ENCODE peak calls at places on chromosomes 13 and 19, in nine cellular contexts. R, C, L, N, H, J, X, Z and S are unnamed samples.

GRCh38 chr19:55581145-55581827 is 638 bp upstream of the ZNF579 start:
- DNase-seq in X (no peak), Z (no peak), J (no peak), N (no peak), C (peak), L (no peak), H (no peak), R (no peak), S (no peak)

GRCh38 chr19:6739884-6740588 is 556 bp downstream of the TRIP10 start:
- DNase-seq in H (no peak), X (peak), L (peak), R (no peak), N (no peak), Z (peak), C (peak), J (no peak), S (no peak)

GRCh38 chr13:108272333-108272732 is 2.8 kb downstream of the TNFSF13B start:
- DNase-seq in J (no peak), C (peak), Z (no peak), X (no peak), L (no peak), N (no peak), H (no peak), R (no peak), S (no peak)

GRCh38 chr19:9159891-9160290 is 18.9 kb upstream of the OR7D2 start:
- DNase-seq in J (no peak), R (no peak), L (no peak), X (no peak), N (no peak), Z (no peak), H (no peak), C (no peak), S (no peak)

GRCh38 chr13:50291611-50292010 is 276.4 kb downstream of the KCNRG start:
- DNase-seq in L (no peak), N (no peak), X (no peak), R (no peak), Z (no peak), J (peak), C (peak), H (no peak), S (no peak)

GRCh38 chr13:113802090-113802531 is 43.1 kb downstream of the TMEM255B start:
- DNase-seq in Z (no peak), L (peak), N (peak), H (peak), C (peak), J (peak), X (peak), R (peak), S (no peak)

GRCh38 chr13:106369091-106369490 is 166.4 kb downstream of the EFNB2 start:
- DNase-seq in R (no peak), Z (no peak), J (peak), H (no peak), X (peak), L (no peak), N (no peak), C (no peak), S (no peak)

GRCh38 chr19:23190341-23190740 is 59.9 kb downstream of the ZNF724 start:
- DNase-seq in L (no peak), J (no peak), R (no peak), X (no peak), H (no peak), C (no peak), N (no peak), Z (no peak), S (no peak)

GRCh38 chr19:32676186-32676894 is 692 bp downstream of the RGS9BP start:
- DNase-seq in N (no peak), R (no peak), L (peak), X (peak), Z (no peak), C (peak), H (no peak), J (no peak), S (peak)

GRCh38 chr19:11435833-11436313 is 438 bp downstream of the PRKCSH start:
- DNase-seq in J (peak), L (no peak), Z (no peak), N (peak), X (no peak), C (peak), H (no peak), R (no peak), S (no peak)

GRCh38 chr19:7988307-7988706 is 17.1 kb downstream of the ELAVL1 start:
- DNase-seq in L (no peak), C (peak), N (no peak), H (no peak), J (no peak), X (no peak), R (no peak), Z (no peak), S (no peak)

GRCh38 chr13:100125946-100126345 is 37.1 kb downstream of the PCCA start:
- DNase-seq in C (no peak), R (no peak), H (no peak), Z (no peak), N (no peak), X (no peak), L (no peak), J (no peak), S (no peak)

GRCh38 chr19:46319620-46320019 is 22.8 kb downstream of the HIF3A start:
- DNase-seq in C (no peak), Z (no peak), N (no peak), L (no peak), H (no peak), R (peak), X (no peak), J (no peak), S (no peak)

GRCh38 chr13:21010621-21011020 is 50.8 kb downstream of the LATS2 start:
- DNase-seq in J (no peak), R (no peak), L (no peak), H (no peak), N (no peak), X (no peak), C (peak), Z (no peak), S (no peak)

GRCh38 chr19:48152552-48152951 is 17.6 kb downstream of the LIG1 start:
- DNase-seq in L (peak), H (peak), R (peak), J (peak), C (peak), N (peak), Z (peak), X (peak), S (peak)

GRCh38 chr19:15673176-15673654 is 328 bp downstream of the CYP4F12 start:
- DNase-seq in L (peak), C (no peak), Z (no peak), N (no peak), R (no peak), H (no peak), J (peak), X (no peak), S (no peak)

GRCh38 chr19:6225232-6225635 is 54.5 kb downstream of the MLLT1 start:
- DNase-seq in L (no peak), C (no peak), J (no peak), H (no peak), N (no peak), X (no peak), Z (no peak), R (no peak), S (no peak)

GRCh38 chr19:927707-928401 is 2.0 kb downstream of the ARID3A start:
- DNase-seq in N (no peak), R (no peak), J (no peak), X (no peak), C (no peak), Z (no peak), H (no peak), L (peak), S (no peak)

GRCh38 chr13:98273824-98274786 is 97.0 kb upstream of the RNF113B start:
- DNase-seq in N (no peak), J (no peak), H (no peak), C (no peak), X (no peak), L (no peak), Z (no peak), R (no peak), S (no peak)

GRCh38 chr13:107585466-107585865 is 629.9 kb downstream of the LIG4 start:
- DNase-seq in H (no peak), Z (no peak), L (no peak), J (no peak), X (no peak), N (no peak), C (peak), R (no peak), S (no peak)

GRCh38 chr13:97321101-97321500 is 99.0 kb downstream of the MBNL2 start:
- DNase-seq in R (no peak), X (no peak), C (no peak), H (no peak), Z (no peak), N (no peak), L (no peak), J (no peak), S (no peak)

GRCh38 chr13:38630780-38631179 is 56.1 kb upstream of the FREM2 start:
- DNase-seq in C (peak), J (peak), N (no peak), R (no peak), H (no peak), Z (no peak), X (no peak), L (no peak), S (no peak)

GRCh38 chr19:56299688-56300087 is 15.0 kb downstream of the ZSCAN5A start:
- DNase-seq in J (no peak), H (no peak), N (no peak), Z (no peak), L (no peak), R (no peak), X (no peak), C (no peak), S (no peak)

GRCh38 chr13:100440756-100441421 is 147.7 kb downstream of the GGACT start:
- DNase-seq in X (no peak), L (no peak), J (peak), H (no peak), N (no peak), C (peak), Z (no peak), R (no peak), S (no peak)

GRCh38 chr13:113410472-113411201 is 42.7 kb downstream of the ADPRHL1 start:
- DNase-seq in X (peak), L (no peak), R (peak), H (peak), Z (peak), N (peak), C (peak), J (no peak), S (peak)

GRCh38 chr13:51942189-51942588 is 69.1 kb downstream of the ATP7B start:
- DNase-seq in H (no peak), Z (no peak), N (no peak), L (no peak), X (no peak), C (no peak), J (no peak), R (no peak), S (no peak)

GRCh38 chr19:34241513-34242337 is 12.6 kb upstream of the GARRE1 start:
- DNase-seq in Z (no peak), X (peak), H (no peak), R (no peak), L (no peak), N (no peak), J (no peak), C (no peak), S (no peak)

GRCh38 chr19:46602392-46603194 is 1.5 kb downstream of the CALM3 start:
- DNase-seq in L (no peak), X (no peak), J (peak), Z (peak), N (peak), C (peak), R (peak), H (no peak), S (peak)

GRCh38 chr19:30132312-30133075 is 190.5 kb downstream of the URI1 start:
- DNase-seq in R (peak), L (no peak), H (no peak), Z (no peak), N (no peak), J (no peak), C (no peak), X (no peak), S (peak)

GRCh38 chr13:33352520-33352919 is 67.0 kb upstream of the STARD13 start:
- DNase-seq in L (no peak), C (no peak), N (no peak), Z (no peak), H (no peak), J (no peak), X (no peak), R (no peak), S (no peak)

GRCh38 chr19:32895384-32895783 is 25.8 kb upstream of the SLC7A9 start:
- DNase-seq in N (no peak), J (no peak), H (no peak), Z (no peak), X (no peak), L (no peak), R (no peak), C (no peak), S (no peak)

GRCh38 chr13:113349491-113349890 is 14.4 kb downstream of the GRTP1 start:
- DNase-seq in R (no peak), X (no peak), L (no peak), H (no peak), C (no peak), J (no peak), Z (no peak), N (no peak), S (no peak)

GRCh38 chr19:40283414-40284250 is 1.5 kb downstream of the AKT2 start:
- DNase-seq in X (no peak), C (peak), Z (no peak), J (no peak), L (no peak), N (peak), R (no peak), H (no peak), S (no peak)

GRCh38 chr13:75906315-75906714 is 270.2 kb downstream of the LMO7 start:
- DNase-seq in N (no peak), X (no peak), J (no peak), R (no peak), Z (no peak), C (peak), H (no peak), L (no peak), S (no peak)

GRCh38 chr13:76250211-76250610 is 614.1 kb downstream of the LMO7 start:
- DNase-seq in J (no peak), Z (no peak), X (no peak), N (no peak), C (no peak), L (no peak), R (no peak), H (no peak), S (no peak)

GRCh38 chr19:44779150-44779549 is 1.5 kb downstream of the CBLC start:
- DNase-seq in N (no peak), H (no peak), Z (no peak), J (no peak), L (no peak), X (no peak), C (no peak), R (no peak), S (no peak)

GRCh38 chr19:4473708-4474503 is 1.8 kb downstream of the HDGFL2 start:
- DNase-seq in X (no peak), L (no peak), Z (no peak), H (no peak), J (peak), R (no peak), C (peak), N (no peak), S (no peak)

GRCh38 chr19:13505761-13506549 is at the start of gene CACNA1A:
- DNase-seq in R (no peak), J (peak), Z (peak), H (no peak), C (peak), X (no peak), N (no peak), L (no peak), S (no peak)
- H3K27ac ChIP-seq in R (no peak), J (no peak), Z (no peak), H (peak), C (no peak), X (no peak), N (no peak), L (no peak), S (peak)

GRCh38 chr13:30908416-30908980 is 2.4 kb downstream of the MEDAG start:
- DNase-seq in Z (peak), N (no peak), L (peak), H (peak), J (peak), X (no peak), C (peak), R (peak), S (no peak)
- H3K4me3 ChIP-seq in Z (peak), N (no peak), L (no peak), H (peak), J (no peak), X (no peak), C (peak), R (peak), S (no peak)

GRCh38 chr13:110652755-110653154 is 37.4 kb downstream of the NAXD start:
- DNase-seq in J (no peak), C (no peak), X (no peak), R (no peak), N (no peak), H (no peak), L (no peak), Z (no peak), S (no peak)
- H3K27ac ChIP-seq in J (no peak), C (no peak), X (no peak), R (no peak), N (no peak), H (no peak), L (no peak), Z (no peak), S (no peak)

GRCh38 chr13:46392967-46393366 is 5.9 kb upstream of the RUBCNL start:
- DNase-seq in N (no peak), H (no peak), J (no peak), X (no peak), R (no peak), Z (no peak), L (no peak), C (no peak), S (no peak)
- H3K4me3 ChIP-seq in N (no peak), H (no peak), J (no peak), X (no peak), R (no peak), Z (no peak), L (no peak), C (no peak), S (no peak)

GRCh38 chr13:40897058-40897457 is 107.6 kb downstream of the SLC25A15 start:
- DNase-seq in R (no peak), J (no peak), X (no peak), C (no peak), Z (no peak), L (no peak), N (no peak), H (no peak), S (no peak)

GRCh38 chr13:40895715-40896184 is 106.3 kb downstream of the SLC25A15 start:
- DNase-seq in L (no peak), H (no peak), R (no peak), C (no peak), J (no peak), N (no peak), Z (no peak), X (no peak), S (no peak)

GRCh38 chr13:40895207-40895606 is 105.8 kb downstream of the SLC25A15 start:
- DNase-seq in J (no peak), H (no peak), Z (no peak), R (no peak), N (no peak), C (no peak), L (no peak), X (no peak), S (no peak)
- H3K27ac ChIP-seq in J (no peak), H (no peak), Z (no peak), R (no peak), N (no peak), C (no peak), L (no peak), X (no peak), S (no peak)

DNA sequence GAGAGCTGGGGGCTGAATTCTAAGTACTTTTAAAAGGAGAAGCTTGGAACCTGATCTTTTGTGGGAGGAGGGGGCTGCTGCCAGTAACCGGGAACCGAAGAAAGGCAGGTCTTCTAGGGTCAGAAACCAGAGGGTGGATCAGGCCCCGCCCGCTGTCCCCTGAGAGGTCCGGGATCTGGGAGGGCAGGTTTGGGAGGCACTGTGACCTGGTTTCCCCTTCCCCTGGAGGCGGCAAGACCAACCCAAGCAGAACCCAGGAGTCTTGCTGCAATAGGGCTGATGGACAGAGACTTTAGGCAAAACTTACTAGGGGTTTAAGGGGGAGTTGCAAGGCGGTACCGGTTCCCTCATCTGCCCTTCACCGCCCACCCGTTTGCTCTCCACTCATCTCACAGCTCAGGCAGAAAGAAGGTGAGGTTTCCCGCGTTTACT is 713 bp upstream of the KLK8 start:
- DNase-seq in H (no peak), C (no peak), R (no peak), J (no peak), Z (no peak), L (no peak), N (peak), X (no peak), S (no peak)
- H3K4me3 ChIP-seq in H (no peak), C (no peak), R (no peak), J (no peak), Z (no peak), L (no peak), N (no peak), X (no peak), S (no peak)